ENCODE peak calls at places on chromosome 11, in ten cellular contexts. A, G, T, Z, V, N, X, S, D and B are unnamed samples.

GRCh38 chr11:118924591-118925585 is 838 bp downstream of the BCL9L start:
- DNase-seq in T (no peak), D (peak; percentile 71), X (peak; percentile 62), Z (peak; percentile 82), S (peak; percentile 73), A (peak; percentile 69), V (no peak), G (peak; percentile 80), N (peak; percentile 82), B (no peak)

GRCh38 chr11:62592216-62592815 is 993 bp upstream of the TUT1 start:
- DNase-seq in A (no peak), X (no peak), Z (no peak), G (no peak), N (no peak), D (no peak), T (no peak), S (no peak), V (no peak), B (no peak)

GRCh38 chr11:62707277-62707771 is at the start of the genes BSCL2 and GNG3:
- DNase-seq in G (no peak), X (peak; percentile 41), Z (peak; percentile 63), S (peak; percentile 33), A (no peak), T (no peak), V (no peak), D (peak; percentile 99), N (peak; percentile 71), B (no peak)

GRCh38 chr11:23520226-23520960 is 660.1 kb upstream of the CCDC179 start:
- DNase-seq in V (no peak), D (no peak), S (no peak), T (no peak), A (no peak), Z (no peak), G (no peak), X (no peak), N (no peak), B (no peak)

GRCh38 chr11:111570796-111571195 is 30.3 kb downstream of the LAYN start:
- DNase-seq in V (no peak), G (no peak), D (no peak), N (no peak), T (no peak), X (no peak), A (no peak), Z (no peak), S (no peak), B (no peak)

GRCh38 chr11:31764766-31765165 is 46.4 kb downstream of the PAX6 start:
- DNase-seq in S (no peak), D (no peak), X (no peak), Z (no peak), V (no peak), A (no peak), G (no peak), N (no peak), T (no peak), B (no peak)

GRCh38 chr11:130020323-130020722 is 17.7 kb upstream of the PRDM10 start:
- DNase-seq in T (no peak), D (no peak), S (no peak), A (no peak), Z (no peak), G (no peak), V (no peak), N (no peak), X (no peak), B (no peak)

GRCh38 chr11:110921742-110922200 is 209.5 kb upstream of the ARHGAP20 start:
- DNase-seq in N (no peak), A (no peak), G (peak; percentile 39), X (peak; percentile 60), S (no peak), T (no peak), V (no peak), Z (no peak), D (peak; percentile 44), B (no peak)

GRCh38 chr11:35038211-35038930 is 100.6 kb upstream of the CD44 start:
- DNase-seq in D (no peak), Z (no peak), V (no peak), A (no peak), N (no peak), X (no peak), G (no peak), T (no peak), S (no peak), B (no peak)

GRCh38 chr11:75031771-75032549 is 43.2 kb downstream of the NEU3 start:
- DNase-seq in Z (peak; percentile 87), N (peak; percentile 91), S (peak; percentile 88), V (peak; percentile 33), T (no peak), X (peak; percentile 77), A (peak; percentile 70), G (peak; percentile 87), D (peak; percentile 86), B (peak; percentile 34)

GRCh38 chr11:13249992-13250391 is 27.6 kb upstream of the BMAL1 start:
- DNase-seq in N (no peak), X (no peak), G (no peak), A (no peak), D (no peak), T (no peak), S (no peak), V (no peak), Z (no peak), B (no peak)

GRCh38 chr11:79081441-79082124 is 359.2 kb downstream of the TENM4 start:
- DNase-seq in V (no peak), D (no peak), A (no peak), Z (no peak), X (no peak), S (no peak), G (no peak), N (no peak), T (no peak), B (no peak)

GRCh38 chr11:133064152-133064877 is 468.0 kb downstream of the OPCML start:
- DNase-seq in D (peak; percentile 88), S (peak; percentile 25), X (peak; percentile 76), Z (peak; percentile 85), V (no peak), T (no peak), N (peak; percentile 89), G (peak; percentile 83), A (peak; percentile 69), B (peak; percentile 20)

GRCh38 chr11:134714021-134714656 is 302.1 kb upstream of the B3GAT1 start:
- DNase-seq in X (no peak), Z (no peak), S (no peak), T (no peak), V (no peak), D (no peak), N (no peak), G (no peak), A (no peak), B (no peak)
- H3K4me1 ChIP-seq in X (no peaks in the 10 kb centered on the region), Z (no peaks in the 10 kb centered on the region), S (no peaks in the 10 kb centered on the region), T (no peaks in the 10 kb centered on the region), V (no peaks in the 10 kb centered on the region), D (no peaks in the 10 kb centered on the region), N (no peaks in the 10 kb centered on the region), G (no peaks in the 10 kb centered on the region), A (no peaks in the 10 kb centered on the region), B (no peaks in the 10 kb centered on the region)

DNA sequence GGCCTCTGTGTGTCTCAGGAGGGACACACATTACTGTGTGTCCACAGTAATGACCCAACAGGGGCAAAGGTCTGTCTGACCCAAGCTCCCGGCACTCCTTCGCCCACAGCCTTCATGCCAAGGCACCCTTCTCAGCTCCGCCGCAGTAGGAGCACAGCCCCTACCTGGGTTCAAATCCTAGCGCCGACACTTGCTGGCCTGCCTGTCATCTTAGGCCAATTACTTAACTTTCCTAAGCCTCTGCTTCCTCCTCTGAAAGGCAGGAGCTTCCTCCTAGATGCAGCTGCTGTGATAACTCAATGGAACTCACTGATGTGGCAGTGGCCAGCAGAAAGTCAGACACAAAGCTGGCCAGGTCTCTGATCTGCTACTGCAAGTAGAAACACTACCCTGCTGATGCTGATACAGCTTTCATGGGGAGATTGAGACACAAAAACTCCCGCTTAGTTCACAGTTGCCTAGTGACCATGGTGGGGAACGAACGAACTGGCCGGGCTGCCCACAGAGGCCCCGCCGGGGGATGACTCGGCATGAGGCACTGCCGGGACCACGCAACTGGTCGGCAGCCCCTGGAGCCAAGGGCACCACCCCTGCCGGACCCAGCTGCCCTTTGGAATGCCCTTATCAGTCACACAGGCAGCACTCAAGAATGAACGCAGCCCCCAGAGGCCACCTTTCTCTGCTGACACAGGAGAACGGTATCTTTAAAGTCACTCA is 8.1 kb downstream of the EHD1 start:
- DNase-seq in D (no peak), T (no peak), A (no peak), S (no peak), N (peak; percentile 95), V (no peak), G (no peak), Z (no peak), X (no peak), B (no peak)
- H3K4me1 ChIP-seq in D (no peaks in the 10 kb centered on the region), T (peaks cover 83% of the 10 kb centered on the region), A (peaks cover 54% of the 10 kb centered on the region), S (peaks cover 54% of the 10 kb centered on the region), N (no peaks in the 10 kb centered on the region), V (peaks cover 85% of the 10 kb centered on the region), G (peaks cover 39% of the 10 kb centered on the region), Z (peaks cover 77% of the 10 kb centered on the region), X (no peaks in the 10 kb centered on the region), B (peaks cover 53% of the 10 kb centered on the region)

GRCh38 chr11:65473275-65473860 is 25.5 kb upstream of the MALAT1 start:
- DNase-seq in T (no peak), A (no peak), D (no peak), Z (no peak), X (no peak), S (no peak), V (no peak), N (no peak), G (no peak), B (no peak)

GRCh38 chr11:65468874-65469333 is 29.9 kb upstream of the MALAT1 start:
- DNase-seq in A (peak; percentile 68), S (peak; percentile 95), X (peak; percentile 90), N (no peak), V (peak; percentile 40), Z (peak; percentile 94), D (peak; percentile 94), G (peak; percentile 85), T (no peak), B (peak; percentile 44)

GRCh38 chr11:65470433-65470832 is 28.4 kb upstream of the MALAT1 start:
- DNase-seq in X (no peak), G (no peak), V (no peak), T (no peak), D (no peak), A (no peak), N (no peak), Z (no peak), S (no peak), B (no peak)

GRCh38 chr11:65476632-65477270 is 22.1 kb upstream of the MALAT1 start:
- DNase-seq in D (no peak), S (peak; percentile 87), X (no peak), G (no peak), T (no peak), Z (no peak), N (peak; percentile 49), A (no peak), V (peak; percentile 25), B (no peak)

DNA sequence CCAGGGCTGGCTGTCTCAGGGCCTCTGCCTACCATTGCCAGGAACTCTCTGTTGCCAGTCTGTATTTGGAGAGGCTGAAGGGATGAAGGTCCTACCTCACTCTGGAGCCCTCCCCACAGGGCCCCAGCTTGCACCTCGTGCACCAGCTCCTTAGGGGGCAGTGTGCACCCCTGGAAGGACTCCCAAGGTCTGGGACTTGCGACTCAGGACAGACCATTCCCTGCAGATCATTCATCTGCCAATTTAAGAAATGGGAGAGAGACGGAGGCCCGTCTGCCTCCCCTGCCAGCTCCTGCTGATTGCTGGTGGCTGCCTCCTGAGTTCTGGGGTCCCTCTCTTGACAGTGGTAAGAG is 27.5 kb upstream of the MALAT1 start:
- DNase-seq in T (no peak), A (peak; percentile 85), V (no peak), S (peak; percentile 75), Z (peak; percentile 89), X (peak; percentile 84), D (peak; percentile 82), G (peak; percentile 83), N (peak; percentile 91), B (no peak)
- H3K4me1 ChIP-seq in T (peaks cover 28% of the 10 kb centered on the region), A (peaks cover 16% of the 10 kb centered on the region), V (peaks cover 16% of the 10 kb centered on the region), S (peaks cover 48% of the 10 kb centered on the region), Z (peaks cover 27% of the 10 kb centered on the region), X (peaks cover 24% of the 10 kb centered on the region), D (no peaks in the 10 kb centered on the region), G (peaks cover 13% of the 10 kb centered on the region), N (no peaks in the 10 kb centered on the region), B (no peaks in the 10 kb centered on the region)

GRCh38 chr11:100914415-100914814 is 215.2 kb downstream of the PGR start:
- DNase-seq in V (no peak), Z (no peak), X (no peak), A (no peak), T (no peak), D (no peak), N (no peak), G (no peak), S (no peak), B (no peak)
- H3K4me1 ChIP-seq in V (no peaks in the 10 kb centered on the region), Z (no peaks in the 10 kb centered on the region), X (no peaks in the 10 kb centered on the region), A (no peaks in the 10 kb centered on the region), T (peaks cover 9% of the 10 kb centered on the region), D (no peaks in the 10 kb centered on the region), N (no peaks in the 10 kb centered on the region), G (no peaks in the 10 kb centered on the region), S (peaks cover 7% of the 10 kb centered on the region), B (no peaks in the 10 kb centered on the region)